ENCODE peak calls at places on chromosomes 5 and 9, in four cellular contexts. One of them, this sample, is unnamed.

GRCh38 chr5:133496631-133497030 is 115.7 kb downstream of the FSTL4 start:
- DNase-seq in NCI-H1092: no peak
- DNase-seq in stimulated activated CD8-positive, alpha-beta memory T cell treated with anti-CD3 and anti-CD28 coated beads, Interleukin-2, amount 100 ng/mL, for 1 hour: no peak
- DNase-seq in ovary: no peak
- DNase-seq in this sample: no peak

GRCh38 chr9:131704988-131705387 is 34.9 kb downstream of the RAPGEF1 start:
- DNase-seq in NCI-H1092: no peak
- DNase-seq in stimulated activated CD8-positive, alpha-beta memory T cell treated with anti-CD3 and anti-CD28 coated beads, Interleukin-2, amount 100 ng/mL, for 1 hour: no peak
- DNase-seq in ovary: no peak
- DNase-seq in this sample: no peak

GRCh38 chr9:116262421-116262820 is 108.8 kb downstream of the PAPPA start:
- DNase-seq in NCI-H1092: no peak
- DNase-seq in stimulated activated CD8-positive, alpha-beta memory T cell treated with anti-CD3 and anti-CD28 coated beads, Interleukin-2, amount 100 ng/mL, for 1 hour: no peak
- DNase-seq in ovary: no peak
- DNase-seq in this sample: no peak

GRCh38 chr5:32542216-32543059 is 42.9 kb upstream of the SUB1 start:
- DNase-seq in NCI-H1092: no peak
- DNase-seq in stimulated activated CD8-positive, alpha-beta memory T cell treated with anti-CD3 and anti-CD28 coated beads, Interleukin-2, amount 100 ng/mL, for 1 hour: no peak
- DNase-seq in ovary: no peak
- DNase-seq in this sample: no peak

GRCh38 chr9:78865757-78866156 is 568.8 kb downstream of the PSAT1 start:
- DNase-seq in NCI-H1092: no peak
- DNase-seq in stimulated activated CD8-positive, alpha-beta memory T cell treated with anti-CD3 and anti-CD28 coated beads, Interleukin-2, amount 100 ng/mL, for 1 hour: no peak
- DNase-seq in ovary: no peak
- DNase-seq in this sample: no peak

GRCh38 chr5:53008751-53009150 is 19.6 kb downstream of the ITGA2 start:
- DNase-seq in NCI-H1092: no peak
- DNase-seq in stimulated activated CD8-positive, alpha-beta memory T cell treated with anti-CD3 and anti-CD28 coated beads, Interleukin-2, amount 100 ng/mL, for 1 hour: no peak
- DNase-seq in ovary: no peak
- DNase-seq in this sample: no peak

GRCh38 chr9:15975101-15975778 is 422.4 kb downstream of the CCDC171 start:
- DNase-seq in NCI-H1092: no peak
- DNase-seq in stimulated activated CD8-positive, alpha-beta memory T cell treated with anti-CD3 and anti-CD28 coated beads, Interleukin-2, amount 100 ng/mL, for 1 hour: no peak
- DNase-seq in ovary: no peak
- DNase-seq in this sample: no peak

GRCh38 chr5:137370096-137370495 is 129.0 kb downstream of the SPOCK1 start:
- DNase-seq in NCI-H1092: no peak
- DNase-seq in stimulated activated CD8-positive, alpha-beta memory T cell treated with anti-CD3 and anti-CD28 coated beads, Interleukin-2, amount 100 ng/mL, for 1 hour: no peak
- DNase-seq in ovary: no peak
- DNase-seq in this sample: no peak

GRCh38 chr5:167801999-167802398 is 489.4 kb upstream of the WWC1 start:
- DNase-seq in NCI-H1092: no peak
- DNase-seq in stimulated activated CD8-positive, alpha-beta memory T cell treated with anti-CD3 and anti-CD28 coated beads, Interleukin-2, amount 100 ng/mL, for 1 hour: no peak
- DNase-seq in ovary: no peak
- DNase-seq in this sample: no peak

GRCh38 chr9:89436326-89436725 is 61.6 kb downstream of the SEMA4D start:
- DNase-seq in NCI-H1092: no peak
- DNase-seq in stimulated activated CD8-positive, alpha-beta memory T cell treated with anti-CD3 and anti-CD28 coated beads, Interleukin-2, amount 100 ng/mL, for 1 hour: no peak
- DNase-seq in ovary: no peak
- DNase-seq in this sample: no peak

GRCh38 chr5:68171101-68171558 is 44.4 kb upstream of the PIK3R1 start:
- DNase-seq in NCI-H1092: no peak
- DNase-seq in stimulated activated CD8-positive, alpha-beta memory T cell treated with anti-CD3 and anti-CD28 coated beads, Interleukin-2, amount 100 ng/mL, for 1 hour: no peak
- DNase-seq in ovary: peak
- DNase-seq in this sample: no peak

GRCh38 chr5:104793031-104793430 is 1230.4 kb upstream of the NUDT12 start:
- DNase-seq in NCI-H1092: no peak
- DNase-seq in stimulated activated CD8-positive, alpha-beta memory T cell treated with anti-CD3 and anti-CD28 coated beads, Interleukin-2, amount 100 ng/mL, for 1 hour: no peak
- DNase-seq in ovary: no peak
- DNase-seq in this sample: no peak

GRCh38 chr9:37206121-37206620 is 85.8 kb downstream of the ZCCHC7 start:
- DNase-seq in NCI-H1092: no peak
- DNase-seq in stimulated activated CD8-positive, alpha-beta memory T cell treated with anti-CD3 and anti-CD28 coated beads, Interleukin-2, amount 100 ng/mL, for 1 hour: no peak
- DNase-seq in ovary: no peak
- DNase-seq in this sample: no peak

GRCh38 chr9:129237195-129237611 is 59.1 kb upstream of the IER5L start:
- DNase-seq in NCI-H1092: no peak
- DNase-seq in stimulated activated CD8-positive, alpha-beta memory T cell treated with anti-CD3 and anti-CD28 coated beads, Interleukin-2, amount 100 ng/mL, for 1 hour: peak
- DNase-seq in ovary: peak
- DNase-seq in this sample: no peak

GRCh38 chr9:23665635-23666034 is 160.4 kb downstream of the ELAVL2 start:
- DNase-seq in NCI-H1092: no peak
- DNase-seq in stimulated activated CD8-positive, alpha-beta memory T cell treated with anti-CD3 and anti-CD28 coated beads, Interleukin-2, amount 100 ng/mL, for 1 hour: no peak
- DNase-seq in ovary: no peak
- DNase-seq in this sample: no peak

GRCh38 chr9:72586388-72587160 is 65.2 kb downstream of the TMC1 start:
- DNase-seq in NCI-H1092: no peak
- DNase-seq in stimulated activated CD8-positive, alpha-beta memory T cell treated with anti-CD3 and anti-CD28 coated beads, Interleukin-2, amount 100 ng/mL, for 1 hour: no peak
- DNase-seq in ovary: no peak
- DNase-seq in this sample: no peak